ENCODE peak calls at places on chromosomes 12 and 14, in ten cellular contexts. T, O, Y, N, C, H, F, M, X and E are unnamed samples.

GRCh38 chr14:21025374-21026151 is 702 bp upstream of the NDRG2 start:
- DNase-seq in T (peak; percentile 57), O (peak; percentile 70), Y (no peak), N (peak; percentile 35), C (peak; percentile 54), H (peak; percentile 37), F (peak; percentile 89), M (peak; percentile 94), X (peak; percentile 64), E (no peak)

GRCh38 chr12:47422656-47423055 is 283.2 kb downstream of the RPAP3 start:
- DNase-seq in T (no peak), O (no peak), Y (no peak), N (no peak), C (no peak), H (no peak), F (no peak), M (no peak), X (no peak), E (no peak)

GRCh38 chr14:99511421-99512109 is 30.4 kb downstream of the CCNK start:
- DNase-seq in T (no peak), O (no peak), Y (no peak), N (no peak), C (no peak), H (no peak), F (no peak), M (no peak), X (no peak), E (no peak)

GRCh38 chr12:52647601-52648000 is 4.4 kb downstream of the KRT2 start:
- DNase-seq in T (no peak), O (no peak), Y (no peak), N (no peak), C (no peak), H (no peak), F (no peak), M (no peak), X (no peak), E (no peak)

GRCh38 chr14:69129264-69129880 is 23.5 kb downstream of the DCAF5 start:
- DNase-seq in T (peak; percentile 80), O (peak; percentile 73), Y (peak; percentile 83), N (peak; percentile 76), C (peak; percentile 67), H (peak; percentile 85), F (peak; percentile 68), M (peak; percentile 80), X (peak; percentile 63), E (no peak)

GRCh38 chr14:105192866-105193731 is 12.0 kb upstream of the NUDT14 start:
- DNase-seq in T (no peak), O (no peak), Y (no peak), N (no peak), C (no peak), H (no peak), F (peak; percentile 68), M (no peak), X (no peak), E (no peak)

GRCh38 chr12:114916124-114916523 is 232.1 kb upstream of the TBX3 start:
- DNase-seq in T (no peak), O (peak; percentile 65), Y (peak; percentile 78), N (no peak), C (no peak), H (no peak), F (no peak), M (no peak), X (no peak), E (no peak)

GRCh38 chr12:127209318-127209717 is 1057.7 kb upstream of the TMEM132C start:
- DNase-seq in T (no peak), O (no peak), Y (no peak), N (no peak), C (no peak), H (no peak), F (no peak), M (no peak), X (no peak), E (no peak)

GRCh38 chr12:70609739-70610491 is 27.3 kb downstream of the PTPRB start:
- DNase-seq in T (peak; percentile 31), O (peak; percentile 36), Y (peak; percentile 22), N (peak; percentile 48), C (peak; percentile 66), H (peak; percentile 9), F (peak; percentile 77), M (peak; percentile 45), X (peak; percentile 11), E (no peak)

GRCh38 chr14:105255021-105255507 is 6.7 kb downstream of the BTBD6 start:
- DNase-seq in T (no peak), O (no peak), Y (no peak), N (no peak), C (no peak), H (no peak), F (peak; percentile 43), M (no peak), X (no peak), E (no peak)

GRCh38 chr12:98574110-98574509 is 19.4 kb upstream of the SLC25A3 start:
- DNase-seq in T (peak; percentile 23), O (no peak), Y (peak; percentile 58), N (peak; percentile 35), C (peak; percentile 53), H (no peak), F (no peak), M (no peak), X (no peak), E (no peak)

GRCh38 chr14:79354336-79354735 is 857.0 kb downstream of the DIO2 start:
- DNase-seq in T (no peak), O (no peak), Y (no peak), N (no peak), C (no peak), H (no peak), F (no peak), M (no peak), X (no peak), E (no peak)

GRCh38 chr14:70601162-70601561 is 707 bp upstream of the MED6 start:
- DNase-seq in T (no peak), O (no peak), Y (peak; percentile 9), N (no peak), C (no peak), H (no peak), F (no peak), M (no peak), X (no peak), E (no peak)

GRCh38 chr14:70602254-70602653 is 1.8 kb upstream of the MED6 start:
- DNase-seq in T (no peak), O (no peak), Y (no peak), N (no peak), C (no peak), H (no peak), F (no peak), M (no peak), X (no peak), E (no peak)

GRCh38 chr14:70595443-70596185 is 4.8 kb downstream of the MED6 start:
- DNase-seq in T (peak; percentile 52), O (no peak), Y (peak; percentile 8), N (no peak), C (no peak), H (no peak), F (no peak), M (no peak), X (no peak), E (no peak)

GRCh38 chr14:70600382-70601157 is at the start of gene MED6:
- DNase-seq in T (peak; percentile 94), O (peak; percentile 94), Y (peak; percentile 94), N (peak; percentile 94), C (peak; percentile 95), H (peak; percentile 91), F (peak; percentile 95), M (peak; percentile 94), X (peak; percentile 90), E (peak; percentile 72)
- H3K27ac ChIP-seq in T (peak within 1 kb of the TSS; percentile 79), O (peak within 1 kb of the TSS; percentile 72), Y (peak within 1 kb of the TSS; percentile 96), N (peak within 1 kb of the TSS; percentile 28), C (peak within 1 kb of the TSS; percentile 51), H (peak within 1 kb of the TSS; percentile 63), F (peak within 1 kb of the TSS; percentile 74), M (peak within 1 kb of the TSS; percentile 76), X (peak within 1 kb of the TSS; percentile 79), E (peak within 1 kb of the TSS; percentile 69)

DNA sequence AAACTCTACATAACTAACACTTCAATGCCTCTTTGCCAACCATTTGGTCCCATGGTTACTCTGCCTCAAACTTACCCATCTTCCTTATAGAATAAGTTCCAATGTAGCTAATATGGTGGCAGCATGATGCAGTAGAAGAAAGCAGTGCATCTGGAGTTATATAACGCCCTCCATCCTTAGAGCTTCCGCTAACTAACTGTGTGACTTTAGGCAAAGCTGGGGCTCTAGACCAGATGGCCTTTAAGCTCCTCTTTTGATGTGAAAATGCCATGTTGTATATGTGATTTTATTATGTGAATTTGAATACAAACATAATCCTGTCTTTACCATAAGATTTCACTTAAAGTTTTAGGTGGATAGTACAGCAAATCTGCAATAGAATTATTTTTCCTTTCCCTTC is 6.1 kb downstream of the ABCD2 start:
- DNase-seq in T (no peak), O (no peak), Y (no peak), N (no peak), C (no peak), H (no peak), F (no peak), M (no peak), X (no peak), E (no peak)
- H3K4me3 ChIP-seq in T (no peak overlapping the region), O (no peak overlapping the region), Y (no peak overlapping the region), N (no peak overlapping the region), C (no peak overlapping the region), H (no peak overlapping the region), F (no peak overlapping the region), M (no peak overlapping the region), X (no peak overlapping the region), E (no peak overlapping the region)

GRCh38 chr14:22555573-22556011 is 33.4 kb downstream of the DAD1 start:
- DNase-seq in T (no peak), O (no peak), Y (no peak), N (no peak), C (no peak), H (no peak), F (no peak), M (no peak), X (no peak), E (no peak)
- TF ChIP-seq POLR2A in T (no peak), O (no peak), Y (no peak), N (no peak), C (no peak), H (no peak), F (no peak), M (no peak), X (no peak), E (no peak)

DNA sequence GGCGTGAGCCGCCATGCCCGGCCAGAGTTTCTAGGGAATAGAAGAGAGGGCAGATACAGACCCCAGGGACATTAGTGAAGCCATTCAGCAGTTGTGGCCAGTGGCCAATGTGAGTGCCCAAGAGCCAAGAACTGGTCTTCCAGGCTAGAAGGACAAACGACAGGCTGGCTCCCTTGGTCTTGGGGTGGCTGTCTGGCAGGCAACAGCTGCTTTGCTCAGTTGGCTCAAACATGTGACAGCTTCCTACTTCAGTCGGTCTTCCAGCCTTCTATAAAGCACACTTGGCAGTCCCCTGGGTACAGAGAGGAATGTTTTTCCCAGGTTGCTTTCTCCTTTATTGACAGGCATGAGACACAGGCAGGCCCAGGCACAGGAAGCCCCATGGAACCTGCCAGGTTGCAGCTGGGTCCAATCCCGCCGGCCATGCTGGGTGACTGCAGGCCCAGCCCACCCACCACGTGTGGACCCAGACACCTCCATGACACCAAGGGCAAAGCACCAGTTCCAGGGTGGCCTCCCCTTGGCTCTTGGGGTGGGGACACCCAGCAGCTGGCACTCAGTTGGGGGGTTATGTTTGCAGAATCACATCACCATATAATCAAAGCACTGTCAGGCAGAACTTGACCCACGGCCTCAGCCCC is 15.4 kb downstream of the CHGA start:
- DNase-seq in T (no peak), O (no peak), Y (no peak), N (no peak), C (no peak), H (peak; percentile 63), F (no peak), M (no peak), X (no peak), E (no peak)
- H3K27ac ChIP-seq in T (no peak overlapping the region), O (no peak overlapping the region), Y (no peak overlapping the region), N (no peak overlapping the region), C (no peak overlapping the region), H (no peak overlapping the region), F (no peak overlapping the region), M (no peak overlapping the region), X (no peak overlapping the region), E (no peak overlapping the region)